ENCODE peak calls at places on chromosome 3, in eight cellular contexts. V is anterior cingulate cortex, A is WTC11, E is NCI-H524 treated with DMSO at 0.1 percent for 48 hours, F is T-helper 9 cell, Z is GM23248, Q is NAMALWA, B is LoVo. U is an unnamed sample.
A peak's percentile ranks its signal among the peaks of the same experiment; 100 is the strongest.

GRCh38 chr3:142180761-142181362 is 31.5 kb upstream of the TFDP2 start:
- DNase-seq in A (peak; percentile 48), Z (peak; percentile 61), Q (peak; percentile 64), V (no peak), F (peak; percentile 1), E (no peak), B (peak; percentile 6), U (peak; percentile 4)

GRCh38 chr3:187838016-187838535 is 92.8 kb upstream of the BCL6 start:
- DNase-seq in E (peak; percentile 28), Z (peak; percentile 15), Q (no peak), V (no peak), F (no peak), B (no peak), A (no peak), U (no peak)

GRCh38 chr3:2653706-2654105 is 456.5 kb downstream of the IL5RA start:
- DNase-seq in Q (no peak), Z (no peak), B (no peak), V (no peak), E (no peak), F (no peak), A (no peak), U (no peak)

GRCh38 chr3:33877187-33877586 is 78.8 kb downstream of the PDCD6IP start:
- DNase-seq in F (no peak), E (no peak), V (no peak), Q (no peak), Z (no peak), A (no peak), B (no peak), U (no peak)

GRCh38 chr3:35665390-35666055 is 26.2 kb downstream of the ARPP21 start:
- DNase-seq in Z (no peak), F (no peak), Q (peak; percentile 57), V (no peak), E (no peak), B (no peak), A (no peak), U (no peak)

GRCh38 chr3:57518276-57518914 is 25.7 kb downstream of the DNAH12 start:
- DNase-seq in F (no peak), Z (peak; percentile 12), A (no peak), Q (no peak), E (no peak), B (peak; percentile 13), V (no peak), U (no peak)

GRCh38 chr3:59775781-59776270 is 726.0 kb upstream of the CFAP20DC start:
- DNase-seq in V (no peak), Q (no peak), B (no peak), Z (no peak), F (no peak), A (no peak), E (peak; percentile 97), U (no peak)

GRCh38 chr3:150238995-150239612 is 169.0 kb upstream of the TSC22D2 start:
- DNase-seq in Z (no peak), E (no peak), F (no peak), V (no peak), A (peak; percentile 44), B (peak; percentile 59), Q (no peak), U (peak; percentile 53)

GRCh38 chr3:60839242-60839641 is 412.0 kb downstream of the FHIT start:
- DNase-seq in B (no peak), Z (peak; percentile 12), A (no peak), F (no peak), Q (no peak), V (peak; percentile 0), E (no peak), U (no peak)

GRCh38 chr3:117026401-117026800 is 316.8 kb downstream of the TUSC7 start:
- DNase-seq in Q (no peak), E (no peak), V (no peak), A (no peak), F (no peak), B (no peak), Z (no peak), U (no peak)